ENCODE peak calls at places on chromosome 14, in eight cellular contexts. One of them, this sample, is unnamed.

GRCh38 chr14:72549026-72549425 is 344.9 kb downstream of the DPF3 start:
- DNase-seq in BJ: no peak
- DNase-seq in body of pancreas: no peak
- DNase-seq in HFF-Myc: no peak
- DNase-seq in astrocyte: no peak
- DNase-seq in right lobe of liver: no peak
- DNase-seq in IMR-90: peak; percentile 22
- DNase-seq in activated B cell treated with CpG ODN at 0.5 μM for 24 hours: no peak
- DNase-seq in this sample: no peak

GRCh38 chr14:74548881-74549280 is 55.3 kb downstream of the ISCA2 start:
- DNase-seq in BJ: peak; percentile 40
- DNase-seq in body of pancreas: no peak
- DNase-seq in HFF-Myc: no peak
- DNase-seq in astrocyte: no peak
- DNase-seq in right lobe of liver: no peak
- DNase-seq in IMR-90: peak; percentile 38
- DNase-seq in activated B cell treated with CpG ODN at 0.5 μM for 24 hours: no peak
- DNase-seq in this sample: no peak

GRCh38 chr14:104680806-104681688 is 8.4 kb upstream of the INF2 start:
- DNase-seq in BJ: no peak
- DNase-seq in body of pancreas: peak; percentile 92
- DNase-seq in HFF-Myc: no peak
- DNase-seq in astrocyte: peak; percentile 80
- DNase-seq in right lobe of liver: peak; percentile 80
- DNase-seq in IMR-90: peak; percentile 85
- DNase-seq in activated B cell treated with CpG ODN at 0.5 μM for 24 hours: peak; percentile 47
- DNase-seq in this sample: no peak

GRCh38 chr14:29301571-29301970 is 535.0 kb downstream of the FOXG1 start:
- DNase-seq in BJ: no peak
- DNase-seq in body of pancreas: no peak
- DNase-seq in HFF-Myc: no peak
- DNase-seq in astrocyte: no peak
- DNase-seq in right lobe of liver: no peak
- DNase-seq in IMR-90: no peak
- DNase-seq in activated B cell treated with CpG ODN at 0.5 μM for 24 hours: no peak
- DNase-seq in this sample: no peak

GRCh38 chr14:61385002-61385685 is 63.8 kb downstream of the PRKCH start:
- DNase-seq in BJ: no peak
- DNase-seq in body of pancreas: no peak
- DNase-seq in HFF-Myc: no peak
- DNase-seq in astrocyte: no peak
- DNase-seq in right lobe of liver: no peak
- DNase-seq in IMR-90: no peak
- DNase-seq in activated B cell treated with CpG ODN at 0.5 μM for 24 hours: no peak
- DNase-seq in this sample: peak; percentile 56

GRCh38 chr14:52268191-52269061 is 928 bp downstream of the PTGDR start:
- DNase-seq in BJ: no peak
- DNase-seq in body of pancreas: no peak
- DNase-seq in HFF-Myc: no peak
- DNase-seq in astrocyte: peak; percentile 22
- DNase-seq in right lobe of liver: no peak
- DNase-seq in IMR-90: peak; percentile 13
- DNase-seq in activated B cell treated with CpG ODN at 0.5 μM for 24 hours: no peak
- DNase-seq in this sample: peak; percentile 39

GRCh38 chr14:73246387-73247150 is 9.3 kb downstream of the PAPLN start:
- DNase-seq in BJ: no peak
- DNase-seq in body of pancreas: no peak
- DNase-seq in HFF-Myc: no peak
- DNase-seq in astrocyte: no peak
- DNase-seq in right lobe of liver: no peak
- DNase-seq in IMR-90: no peak
- DNase-seq in activated B cell treated with CpG ODN at 0.5 μM for 24 hours: no peak
- DNase-seq in this sample: no peak

GRCh38 chr14:75126121-75126544 is 715 bp downstream of the NEK9 start:
- DNase-seq in BJ: no peak
- DNase-seq in body of pancreas: no peak
- DNase-seq in HFF-Myc: no peak
- DNase-seq in astrocyte: no peak
- DNase-seq in right lobe of liver: no peak
- DNase-seq in IMR-90: no peak
- DNase-seq in activated B cell treated with CpG ODN at 0.5 μM for 24 hours: no peak
- DNase-seq in this sample: no peak

GRCh38 chr14:25837431-25837950 is 760.3 kb downstream of the NOVA1 start:
- DNase-seq in BJ: no peak
- DNase-seq in body of pancreas: no peak
- DNase-seq in HFF-Myc: no peak
- DNase-seq in astrocyte: peak; percentile 4
- DNase-seq in right lobe of liver: no peak
- DNase-seq in IMR-90: no peak
- DNase-seq in activated B cell treated with CpG ODN at 0.5 μM for 24 hours: no peak
- DNase-seq in this sample: no peak

GRCh38 chr14:25836647-25837046 is 761.2 kb downstream of the NOVA1 start:
- DNase-seq in BJ: no peak
- DNase-seq in body of pancreas: no peak
- DNase-seq in HFF-Myc: no peak
- DNase-seq in astrocyte: no peak
- DNase-seq in right lobe of liver: no peak
- DNase-seq in IMR-90: no peak
- DNase-seq in activated B cell treated with CpG ODN at 0.5 μM for 24 hours: no peak
- DNase-seq in this sample: no peak

GRCh38 chr14:25828562-25828961 is 769.3 kb downstream of the NOVA1 start:
- DNase-seq in BJ: no peak
- DNase-seq in body of pancreas: no peak
- DNase-seq in HFF-Myc: no peak
- DNase-seq in astrocyte: no peak
- DNase-seq in right lobe of liver: no peak
- DNase-seq in IMR-90: no peak
- DNase-seq in activated B cell treated with CpG ODN at 0.5 μM for 24 hours: no peak
- DNase-seq in this sample: no peak

GRCh38 chr14:25833341-25834121 is 764.3 kb downstream of the NOVA1 start:
- DNase-seq in BJ: no peak
- DNase-seq in body of pancreas: peak; percentile 12
- DNase-seq in HFF-Myc: no peak
- DNase-seq in astrocyte: peak; percentile 3
- DNase-seq in right lobe of liver: no peak
- DNase-seq in IMR-90: no peak
- DNase-seq in activated B cell treated with CpG ODN at 0.5 μM for 24 hours: no peak
- DNase-seq in this sample: no peak
- TF ChIP-seq CTCF in BJ: no peak
- TF ChIP-seq CTCF in body of pancreas: peak; percentile 34
- TF ChIP-seq CTCF in HFF-Myc: peak; percentile 12
- TF ChIP-seq CTCF in astrocyte: peak; percentile 66
- TF ChIP-seq CTCF in right lobe of liver: peak; percentile 19
- TF ChIP-seq CTCF in IMR-90: no peak
- TF ChIP-seq CTCF in activated B cell treated with CpG ODN at 0.5 μM for 24 hours: no peak
- TF ChIP-seq CTCF in this sample: no peak

GRCh38 chr14:69814397-69814796 is 17.4 kb upstream of the SLC10A1 start:
- DNase-seq in BJ: no peak
- DNase-seq in body of pancreas: no peak
- DNase-seq in HFF-Myc: no peak
- DNase-seq in astrocyte: no peak
- DNase-seq in right lobe of liver: no peak
- DNase-seq in IMR-90: no peak
- DNase-seq in activated B cell treated with CpG ODN at 0.5 μM for 24 hours: no peak
- DNase-seq in this sample: no peak

GRCh38 chr14:69811227-69811867 is 14.3 kb upstream of the SLC10A1 start:
- DNase-seq in BJ: no peak
- DNase-seq in body of pancreas: no peak
- DNase-seq in HFF-Myc: no peak
- DNase-seq in astrocyte: no peak
- DNase-seq in right lobe of liver: no peak
- DNase-seq in IMR-90: no peak
- DNase-seq in activated B cell treated with CpG ODN at 0.5 μM for 24 hours: no peak
- DNase-seq in this sample: no peak

GRCh38 chr14:69811868-69812252 is 14.8 kb upstream of the SLC10A1 start:
- DNase-seq in BJ: no peak
- DNase-seq in body of pancreas: no peak
- DNase-seq in HFF-Myc: no peak
- DNase-seq in astrocyte: no peak
- DNase-seq in right lobe of liver: no peak
- DNase-seq in IMR-90: no peak
- DNase-seq in activated B cell treated with CpG ODN at 0.5 μM for 24 hours: no peak
- DNase-seq in this sample: no peak

GRCh38 chr14:69815556-69815955 is 18.5 kb upstream of the SLC10A1 start:
- DNase-seq in BJ: no peak
- DNase-seq in body of pancreas: no peak
- DNase-seq in HFF-Myc: no peak
- DNase-seq in astrocyte: no peak
- DNase-seq in right lobe of liver: no peak
- DNase-seq in IMR-90: no peak
- DNase-seq in activated B cell treated with CpG ODN at 0.5 μM for 24 hours: no peak
- DNase-seq in this sample: no peak

DNA sequence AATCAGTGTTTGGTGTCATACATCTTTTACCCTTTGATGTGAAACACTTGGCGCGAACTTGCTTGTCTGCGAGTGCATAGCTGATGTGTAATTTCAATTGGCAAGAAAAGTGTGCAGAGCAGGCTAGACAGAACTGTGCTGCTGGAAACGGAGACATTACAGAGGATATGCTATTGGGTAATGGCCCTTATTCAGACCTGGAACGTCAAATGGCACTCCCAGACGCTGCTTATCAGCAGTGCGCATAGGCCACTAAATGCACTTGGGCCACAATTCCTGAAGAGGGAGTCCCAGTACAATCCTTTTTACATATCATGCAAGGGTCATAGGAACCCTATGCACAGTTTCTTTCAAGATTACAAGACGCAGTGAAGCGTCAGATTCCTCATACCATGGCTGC is 15.7 kb upstream of the SLC10A1 start:
- DNase-seq in BJ: no peak
- DNase-seq in body of pancreas: no peak
- DNase-seq in HFF-Myc: no peak
- DNase-seq in astrocyte: no peak
- DNase-seq in right lobe of liver: no peak
- DNase-seq in IMR-90: no peak
- DNase-seq in activated B cell treated with CpG ODN at 0.5 μM for 24 hours: no peak
- DNase-seq in this sample: no peak
- TF ChIP-seq CTCF in BJ: no peak
- TF ChIP-seq CTCF in body of pancreas: no peak
- TF ChIP-seq CTCF in HFF-Myc: no peak
- TF ChIP-seq CTCF in astrocyte: no peak
- TF ChIP-seq CTCF in right lobe of liver: peak; percentile 27
- TF ChIP-seq CTCF in IMR-90: no peak
- TF ChIP-seq CTCF in activated B cell treated with CpG ODN at 0.5 μM for 24 hours: no peak
- TF ChIP-seq CTCF in this sample: no peak

GRCh38 chr14:49926803-49927202 is 33.9 kb downstream of the ARF6 start:
- DNase-seq in BJ: no peak
- DNase-seq in body of pancreas: no peak
- DNase-seq in HFF-Myc: no peak
- DNase-seq in astrocyte: no peak
- DNase-seq in right lobe of liver: no peak
- DNase-seq in IMR-90: no peak
- DNase-seq in activated B cell treated with CpG ODN at 0.5 μM for 24 hours: no peak
- DNase-seq in this sample: no peak

GRCh38 chr14:49921401-49921800 is 28.5 kb downstream of the ARF6 start:
- DNase-seq in BJ: no peak
- DNase-seq in body of pancreas: no peak
- DNase-seq in HFF-Myc: no peak
- DNase-seq in astrocyte: no peak
- DNase-seq in right lobe of liver: no peak
- DNase-seq in IMR-90: no peak
- DNase-seq in activated B cell treated with CpG ODN at 0.5 μM for 24 hours: no peak
- DNase-seq in this sample: no peak

GRCh38 chr14:49923442-49923841 is 30.6 kb downstream of the ARF6 start:
- DNase-seq in BJ: no peak
- DNase-seq in body of pancreas: no peak
- DNase-seq in HFF-Myc: no peak
- DNase-seq in astrocyte: no peak
- DNase-seq in right lobe of liver: no peak
- DNase-seq in IMR-90: no peak
- DNase-seq in activated B cell treated with CpG ODN at 0.5 μM for 24 hours: no peak
- DNase-seq in this sample: no peak

GRCh38 chr14:49924852-49925251 is 32.0 kb downstream of the ARF6 start:
- DNase-seq in BJ: no peak
- DNase-seq in body of pancreas: no peak
- DNase-seq in HFF-Myc: no peak
- DNase-seq in astrocyte: no peak
- DNase-seq in right lobe of liver: no peak
- DNase-seq in IMR-90: no peak
- DNase-seq in activated B cell treated with CpG ODN at 0.5 μM for 24 hours: no peak
- DNase-seq in this sample: no peak

DNA sequence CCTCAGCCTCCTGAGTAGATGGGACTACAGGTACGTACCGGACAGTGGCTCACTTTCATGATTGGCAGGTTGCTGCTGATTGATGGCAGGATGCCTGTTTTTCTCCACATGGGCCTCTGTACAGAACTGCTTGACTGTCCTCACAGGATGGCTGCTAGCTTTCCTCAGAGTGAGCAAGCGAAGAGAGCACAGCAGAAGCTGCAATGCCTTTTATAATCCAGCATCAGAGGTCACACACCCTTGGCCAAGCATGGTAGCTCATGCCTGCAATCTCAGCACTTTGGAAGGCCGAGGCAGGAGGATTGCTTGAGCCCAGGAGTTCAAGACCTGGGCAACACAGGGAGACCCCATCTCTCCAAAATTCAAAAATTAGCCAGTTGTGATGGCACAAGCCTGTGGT is 31.0 kb downstream of the ARF6 start:
- DNase-seq in BJ: no peak
- DNase-seq in body of pancreas: no peak
- DNase-seq in HFF-Myc: no peak
- DNase-seq in astrocyte: no peak
- DNase-seq in right lobe of liver: no peak
- DNase-seq in IMR-90: no peak
- DNase-seq in activated B cell treated with CpG ODN at 0.5 μM for 24 hours: no peak
- DNase-seq in this sample: no peak
- TF ChIP-seq CTCF in BJ: no peak
- TF ChIP-seq CTCF in body of pancreas: no peak
- TF ChIP-seq CTCF in HFF-Myc: no peak
- TF ChIP-seq CTCF in astrocyte: no peak
- TF ChIP-seq CTCF in right lobe of liver: no peak
- TF ChIP-seq CTCF in IMR-90: no peak
- TF ChIP-seq CTCF in activated B cell treated with CpG ODN at 0.5 μM for 24 hours: no peak
- TF ChIP-seq CTCF in this sample: no peak

DNA sequence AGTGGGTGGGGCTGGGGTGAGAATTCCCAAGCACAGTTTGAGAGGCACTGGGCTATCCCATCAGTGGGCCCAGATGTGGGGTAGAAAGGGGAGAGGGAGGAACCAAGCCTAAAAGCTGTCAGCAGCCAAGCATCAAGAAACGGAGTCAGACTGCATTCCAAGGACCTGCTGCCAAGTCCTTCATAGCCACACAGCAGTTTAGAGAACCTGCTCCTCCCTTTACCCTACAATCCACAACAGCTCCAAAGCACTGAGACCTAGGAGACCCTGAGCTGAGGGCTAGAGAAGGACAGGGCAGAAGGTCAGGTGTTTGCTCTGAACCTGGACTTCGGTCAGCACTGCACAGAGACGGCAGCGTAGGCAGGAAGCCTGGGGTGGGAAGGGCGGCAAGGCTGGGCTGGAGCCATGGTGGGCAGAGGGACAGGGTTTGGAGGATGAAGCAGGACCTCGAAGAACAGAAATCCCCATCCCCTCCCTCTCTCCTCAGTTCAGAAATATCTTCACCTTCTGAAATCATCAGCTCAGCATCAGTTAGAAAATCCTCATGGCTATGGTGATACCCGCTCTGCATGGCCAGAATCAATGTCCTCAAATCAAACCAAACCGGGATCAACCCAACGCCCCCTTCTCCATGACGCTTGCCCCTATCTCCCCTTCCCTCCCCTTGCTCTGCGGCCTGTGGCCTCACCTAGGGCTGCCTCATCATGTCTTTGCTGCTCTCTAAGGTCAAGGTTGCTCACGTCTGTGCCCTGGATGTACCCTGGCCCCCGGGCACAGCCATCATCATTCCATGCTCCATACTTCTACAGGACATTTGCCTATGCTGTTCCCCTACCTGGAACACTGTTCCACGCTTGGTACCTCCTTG is 12.9 kb upstream of the SERPINA4 start:
- DNase-seq in BJ: no peak
- DNase-seq in body of pancreas: no peak
- DNase-seq in HFF-Myc: no peak
- DNase-seq in astrocyte: no peak
- DNase-seq in right lobe of liver: no peak
- DNase-seq in IMR-90: no peak
- DNase-seq in activated B cell treated with CpG ODN at 0.5 μM for 24 hours: no peak
- DNase-seq in this sample: no peak
- TF ChIP-seq CTCF in BJ: no peak
- TF ChIP-seq CTCF in body of pancreas: no peak
- TF ChIP-seq CTCF in HFF-Myc: no peak
- TF ChIP-seq CTCF in astrocyte: no peak
- TF ChIP-seq CTCF in right lobe of liver: no peak
- TF ChIP-seq CTCF in IMR-90: no peak
- TF ChIP-seq CTCF in activated B cell treated with CpG ODN at 0.5 μM for 24 hours: no peak
- TF ChIP-seq CTCF in this sample: no peak

This sample was measured in natural killer cell.